ENCODE peak calls at places on chromosomes 2 and 18, in six cellular contexts. Z is effector CD4-positive, alpha-beta T cell; B is stimulated activated CD8-positive, alpha-beta memory T cell treated with anti-CD3 and anti-CD28 coated beads, Interleukin-15, amount 100 ng/mL, for 48 hours; N is H9; R is SJCRH30; L is activated naive CD8-positive, alpha-beta T cell treated with anti-CD3 and anti-CD28 coated beads for 36 hours. T is an unnamed sample.

GRCh38 chr2:217837001-217837491 is 165.7 kb downstream of the TNS1 start:
- DNase-seq in Z (no peak), B (no peak), N (peak; percentile 75), R (no peak), L (peak; percentile 7), T (peak; percentile 63)

GRCh38 chr2:207767461-207768167 is 2.1 kb downstream of the FZD5 start:
- DNase-seq in Z (no peak), B (no peak), N (peak; percentile 71), R (no peak), L (no peak), T (peak; percentile 61)

GRCh38 chr2:150853258-150853657 is 365.8 kb upstream of the RND3 start:
- DNase-seq in Z (no peak), B (no peak), N (no peak), R (no peak), L (no peak), T (no peak)

GRCh38 chr2:120237491-120237902 is 14.3 kb upstream of the TMEM185B start:
- DNase-seq in Z (no peak), B (no peak), N (peak; percentile 29), R (peak; percentile 36), L (no peak), T (no peak)

GRCh38 chr2:86185517-86186212 is 9.6 kb downstream of the IMMT start:
- DNase-seq in Z (no peak), B (no peak), N (no peak), R (no peak), L (no peak), T (no peak)

GRCh38 chr2:9748586-9748985 is 94.7 kb upstream of the TAF1B start:
- DNase-seq in Z (no peak), B (no peak), N (no peak), R (peak; percentile 41), L (no peak), T (no peak)

GRCh38 chr2:241356871-241357260 is 781 bp downstream of the FARP2 start:
- DNase-seq in Z (no peak), B (no peak), N (no peak), R (peak; percentile 39), L (no peak), T (no peak)

GRCh38 chr2:6970976-6971480 is 53.8 kb downstream of the RNF144A start:
- DNase-seq in Z (no peak), B (no peak), N (no peak), R (no peak), L (no peak), T (no peak)

GRCh38 chr18:63224574-63224973 is 95.0 kb downstream of the BCL2 start:
- DNase-seq in Z (no peak), B (peak; percentile 43), N (no peak), R (no peak), L (peak; percentile 62), T (no peak)

GRCh38 chr2:23452853-23453420 is 68.0 kb downstream of the KLHL29 start:
- DNase-seq in Z (no peak), B (peak; percentile 22), N (no peak), R (peak; percentile 85), L (peak; percentile 24), T (no peak)

GRCh38 chr2:127932199-127932877 is 46.6 kb upstream of the AMMECR1L start:
- DNase-seq in Z (no peak), B (no peak), N (no peak), R (no peak), L (no peak), T (no peak)

GRCh38 chr2:105405291-105405690 is 6.4 kb upstream of the FHL2 start:
- DNase-seq in Z (no peak), B (no peak), N (no peak), R (peak; percentile 15), L (no peak), T (no peak)